ENCODE peak calls at places on chromosomes 11 and 22, in ten cellular contexts. F is transverse colon, G is cardiac muscle cell, B is DND-41, V is SJSA1, Q is ascending aorta, D is stomach, E is mesenchymal stem cell, T is right lobe of liver, R is heart right ventricle. K is an unnamed sample. For H3K4me1, the result is how much of the 10 kb centered on the place peaks cover.

GRCh38 chr11:61888043-61888442 is 3.3 kb downstream of the FADS3 start:
- DNase-seq in F (peak), G (no peak), B (no peak), V (peak), Q (peak), D (no peak), E (peak), T (peak), R (peak), K (peak)

GRCh38 chr11:3127706-3128355 is 37.3 kb downstream of the OSBPL5 start:
- DNase-seq in F (no peak), G (no peak), B (no peak), V (no peak), Q (no peak), D (no peak), E (no peak), T (peak), R (peak), K (no peak)

GRCh38 chr22:40720538-40721256 is 41.4 kb downstream of the MCHR1 start:
- DNase-seq in F (no peak), G (no peak), B (no peak), V (no peak), Q (no peak), D (no peak), E (peak), T (no peak), R (no peak), K (peak)

GRCh38 chr11:134098566-134099184 is 29.8 kb downstream of the JAM3 start:
- DNase-seq in F (no peak), G (peak), B (no peak), V (no peak), Q (no peak), D (no peak), E (no peak), T (no peak), R (no peak), K (no peak)

GRCh38 chr11:102592634-102593581 is 32.2 kb downstream of the MMP20 start:
- DNase-seq in F (no peak), G (peak), B (no peak), V (no peak), Q (no peak), D (no peak), E (peak), T (no peak), R (no peak), K (no peak)

GRCh38 chr22:33605686-33606085 is 314.6 kb downstream of the LARGE1 start:
- DNase-seq in F (no peak), G (peak), B (no peak), V (no peak), Q (no peak), D (peak), E (no peak), T (no peak), R (no peak), K (no peak)

GRCh38 chr11:854601-855342 is 12.1 kb downstream of the TSPAN4 start:
- DNase-seq in F (no peak), G (no peak), B (no peak), V (no peak), Q (no peak), D (no peak), E (no peak), T (no peak), R (no peak), K (no peak)

GRCh38 chr22:33051960-33052839 is 6.0 kb downstream of the SYN3 start:
- DNase-seq in F (no peak), G (peak), B (no peak), V (no peak), Q (no peak), D (no peak), E (no peak), T (no peak), R (no peak), K (no peak)

GRCh38 chr11:69380921-69381581 is 87.1 kb downstream of the MYEOV start:
- DNase-seq in F (peak), G (no peak), B (no peak), V (peak), Q (peak), D (peak), E (no peak), T (no peak), R (peak), K (no peak)

GRCh38 chr11:14075679-14076078 is 113.2 kb downstream of the SPON1 start:
- DNase-seq in F (no peak), G (no peak), B (no peak), V (no peak), Q (no peak), D (no peak), E (no peak), T (no peak), R (no peak), K (no peak)

GRCh38 chr11:29634248-29634647 is 382.6 kb downstream of the KCNA4 start:
- DNase-seq in F (no peak), G (no peak), B (no peak), V (no peak), Q (no peak), D (no peak), E (no peak), T (no peak), R (no peak), K (no peak)

GRCh38 chr22:49767355-49768062 is 60.2 kb downstream of the BRD1 start:
- DNase-seq in F (peak), G (peak), B (peak), V (peak), Q (peak), D (no peak), E (peak), T (peak), R (no peak), K (peak)

GRCh38 chr11:85955531-85955930 is 100.3 kb downstream of the CCDC83 start:
- DNase-seq in F (no peak), G (peak), B (no peak), V (peak), Q (no peak), D (no peak), E (peak), T (no peak), R (no peak), K (no peak)

GRCh38 chr11:65574963-65575567 is 788 bp upstream of the EHBP1L1 start:
- DNase-seq in F (peak), G (no peak), B (no peak), V (no peak), Q (no peak), D (peak), E (peak), T (peak), R (no peak), K (no peak)

GRCh38 chr11:64081663-64082442 is 46.1 kb downstream of the FLRT1 start:
- DNase-seq in F (no peak), G (no peak), B (no peak), V (no peak), Q (no peak), D (peak), E (no peak), T (no peak), R (no peak), K (no peak)

GRCh38 chr11:114412946-114413345 is 12.5 kb downstream of the RBM7 start:
- DNase-seq in F (no peak), G (no peak), B (no peak), V (no peak), Q (no peak), D (no peak), E (no peak), T (no peak), R (no peak), K (peak)

GRCh38 chr22:44163536-44163935 is 17.2 kb upstream of the PARVG start:
- DNase-seq in F (no peak), G (no peak), B (no peak), V (no peak), Q (no peak), D (no peak), E (no peak), T (no peak), R (no peak), K (no peak)

GRCh38 chr22:45450931-45451651 is 37.6 kb downstream of the RIBC2 start:
- DNase-seq in F (no peak), G (no peak), B (no peak), V (no peak), Q (no peak), D (no peak), E (peak), T (no peak), R (no peak), K (no peak)

GRCh38 chr11:36377759-36378553 is 81.9 kb downstream of the PRR5L start:
- DNase-seq in F (no peak), G (no peak), B (no peak), V (no peak), Q (no peak), D (no peak), E (no peak), T (no peak), R (no peak), K (no peak)

GRCh38 chr11:76577921-76578654 is 92.5 kb downstream of the LRRC32 start:
- DNase-seq in F (no peak), G (no peak), B (no peak), V (no peak), Q (no peak), D (no peak), E (no peak), T (no peak), R (no peak), K (no peak)
- H3K4me1 ChIP-seq in F (under half), G (under half), B (under half), V (under half), Q (under half), D (under half), E (under half), T (under half), R (under half), K (under half)

GRCh38 chr22:36012332-36012731 is 16.3 kb downstream of the RBFOX2 start:
- DNase-seq in F (no peak), G (no peak), B (no peak), V (no peak), Q (no peak), D (no peak), E (no peak), T (no peak), R (no peak), K (no peak)

GRCh38 chr22:36009085-36009484 is 19.5 kb downstream of the RBFOX2 start:
- DNase-seq in F (no peak), G (no peak), B (no peak), V (peak), Q (no peak), D (no peak), E (peak), T (no peak), R (no peak), K (no peak)

GRCh38 chr22:36008565-36008964 is 20.1 kb downstream of the RBFOX2 start:
- DNase-seq in F (no peak), G (no peak), B (no peak), V (no peak), Q (no peak), D (no peak), E (peak), T (no peak), R (no peak), K (no peak)

GRCh38 chr22:36010090-36010489 is 18.5 kb downstream of the RBFOX2 start:
- DNase-seq in F (no peak), G (peak), B (no peak), V (no peak), Q (no peak), D (no peak), E (no peak), T (peak), R (no peak), K (no peak)

DNA sequence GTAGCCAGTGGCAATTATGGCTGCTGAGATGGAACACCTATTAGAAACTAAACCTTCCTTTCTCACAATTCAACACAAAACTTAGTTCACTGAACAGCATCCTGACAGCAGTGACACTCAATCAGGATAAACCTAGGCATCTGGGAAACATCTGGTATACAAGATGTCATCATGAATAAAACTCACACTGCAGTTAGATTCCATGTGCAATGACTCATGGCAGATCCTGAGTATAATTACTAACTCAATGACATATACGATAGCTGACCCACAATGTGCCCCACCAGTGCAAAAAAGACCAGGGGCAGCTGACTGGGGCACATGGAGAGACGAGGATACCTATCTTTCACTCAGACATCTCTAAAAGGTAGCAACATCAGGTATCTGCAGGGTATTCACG is 17.7 kb downstream of the RBFOX2 start:
- DNase-seq in F (no peak), G (no peak), B (no peak), V (peak), Q (no peak), D (no peak), E (peak), T (no peak), R (no peak), K (no peak)
- H3K4me1 ChIP-seq in F (under half), G (under half), B (under half), V (under half), Q (under half), D (half or more), E (under half), T (under half), R (half or more), K (under half)

DNA sequence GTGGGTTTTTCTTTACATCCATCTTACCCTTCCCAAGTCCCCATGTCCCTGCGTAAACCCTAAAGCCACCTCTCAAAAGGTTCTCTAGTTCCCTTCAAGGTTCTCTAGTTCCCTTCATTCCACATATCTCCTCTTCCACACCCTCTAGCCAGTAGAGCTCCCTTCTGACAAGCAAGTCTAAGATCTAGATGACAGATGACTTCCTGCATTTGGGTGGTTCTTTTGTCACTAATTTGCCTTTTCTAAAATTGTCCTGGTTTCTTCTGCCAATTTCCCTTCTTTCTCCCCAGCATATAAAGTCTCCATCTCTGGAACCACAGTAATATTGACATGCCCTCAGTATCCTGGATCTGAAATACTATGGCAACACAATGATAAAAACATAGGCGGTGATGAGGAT is 7.8 kb downstream of the CD3E start:
- DNase-seq in F (no peak), G (no peak), B (no peak), V (no peak), Q (no peak), D (no peak), E (no peak), T (no peak), R (no peak), K (no peak)
- H3K4me1 ChIP-seq in F (under half), G (under half), B (half or more), V (under half), Q (under half), D (under half), E (under half), T (under half), R (under half), K (under half)

GRCh38 chr22:36360871-36361383 is 26.8 kb downstream of the MYH9 start:
- DNase-seq in F (no peak), G (no peak), B (no peak), V (peak), Q (no peak), D (no peak), E (peak), T (no peak), R (no peak), K (no peak)
- H3K4me1 ChIP-seq in F (half or more), G (half or more), B (under half), V (half or more), Q (half or more), D (half or more), E (half or more), T (half or more), R (half or more), K (half or more)

GRCh38 chr11:47327949-47328348 is 24.6 kb downstream of the MYBPC3 start:
- DNase-seq in F (no peak), G (no peak), B (no peak), V (no peak), Q (no peak), D (no peak), E (no peak), T (no peak), R (no peak), K (no peak)

GRCh38 chr11:47324520-47324919 is 28.0 kb downstream of the MYBPC3 start:
- DNase-seq in F (no peak), G (no peak), B (no peak), V (no peak), Q (no peak), D (no peak), E (no peak), T (no peak), R (no peak), K (no peak)

GRCh38 chr11:47327025-47327424 is 25.5 kb downstream of the MYBPC3 start:
- DNase-seq in F (no peak), G (no peak), B (no peak), V (no peak), Q (no peak), D (no peak), E (no peak), T (no peak), R (peak), K (no peak)

GRCh38 chr11:47325271-47326041 is 27.0 kb downstream of the MYBPC3 start:
- DNase-seq in F (no peak), G (no peak), B (no peak), V (no peak), Q (no peak), D (peak), E (no peak), T (no peak), R (peak), K (no peak)

DNA sequence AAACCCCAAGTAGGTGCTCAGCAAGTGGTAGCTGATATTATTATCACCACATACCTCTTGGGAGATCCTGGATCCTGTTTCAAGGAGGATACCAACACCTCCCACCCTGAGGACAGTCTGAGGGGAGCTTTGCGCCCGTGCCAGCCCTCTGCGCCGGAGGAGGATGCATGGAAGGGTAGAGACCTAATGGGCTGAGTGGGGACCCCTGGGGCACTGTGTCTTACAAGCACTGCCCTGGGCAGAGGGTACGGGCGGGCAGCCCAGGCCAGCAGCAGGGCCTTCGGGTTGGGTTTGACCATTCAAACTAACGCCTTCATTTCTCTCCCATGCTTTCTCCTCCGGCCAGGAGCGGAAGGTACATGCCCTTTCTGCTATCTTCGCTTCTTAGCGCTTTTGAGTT is 26.3 kb downstream of the MYBPC3 start:
- DNase-seq in F (no peak), G (no peak), B (no peak), V (no peak), Q (no peak), D (no peak), E (no peak), T (no peak), R (no peak), K (no peak)
- H3K4me1 ChIP-seq in F (under half), G (under half), B (under half), V (under half), Q (under half), D (under half), E (under half), T (under half), R (under half), K (under half)

DNA sequence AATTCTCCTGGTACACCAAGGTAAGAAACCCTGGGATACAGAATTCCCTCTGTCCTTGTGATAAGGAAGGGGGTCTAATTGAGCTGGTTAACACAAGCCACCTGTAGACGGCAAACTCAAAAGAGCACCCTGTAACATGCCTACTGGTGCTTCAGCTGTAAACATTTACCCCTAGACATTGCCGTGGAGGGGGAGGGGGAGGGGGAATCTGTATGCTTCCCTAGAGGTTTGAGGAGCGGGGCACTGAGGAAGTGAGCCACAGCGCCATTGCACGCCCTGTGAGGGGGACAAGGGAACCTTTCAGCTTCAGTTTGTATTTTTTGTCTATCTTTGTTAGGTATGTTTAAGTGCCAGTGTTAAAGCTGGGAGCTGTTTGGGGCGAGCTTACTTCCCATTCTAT is 99.8 kb downstream of the AASDHPPT start:
- DNase-seq in F (no peak), G (no peak), B (no peak), V (no peak), Q (no peak), D (no peak), E (no peak), T (no peak), R (no peak), K (no peak)
- H3K4me1 ChIP-seq in F (under half), G (under half), B (under half), V (under half), Q (under half), D (under half), E (under half), T (under half), R (under half), K (under half)